ENCODE peak calls at places on chromosome 10, in seven cellular contexts. One of them, this sample, is unnamed.

GRCh38 chr10:62853710-62854109 is 37.5 kb upstream of the EGR2 start:
- DNase-seq in right atrium auricular region: no peak
- DNase-seq in HL-60: peak
- DNase-seq in WTC11: no peak
- DNase-seq in mucosa of descending colon: no peak
- DNase-seq in HFFc6: no peak
- DNase-seq in foreskin fibroblast: no peak
- DNase-seq in this sample: no peak

GRCh38 chr10:24617771-24618396 is 105.8 kb downstream of the ARHGAP21 start:
- DNase-seq in foreskin fibroblast: no peak
- DNase-seq in HFFc6: peak
- DNase-seq in right atrium auricular region: no peak
- DNase-seq in HL-60: peak
- DNase-seq in WTC11: peak
- DNase-seq in mucosa of descending colon: no peak
- DNase-seq in this sample: no peak

GRCh38 chr10:33270971-33271370 is 63.5 kb downstream of the NRP1 start:
- DNase-seq in HFFc6: no peak
- DNase-seq in foreskin fibroblast: no peak
- DNase-seq in mucosa of descending colon: no peak
- DNase-seq in right atrium auricular region: no peak
- DNase-seq in HL-60: no peak
- DNase-seq in WTC11: no peak
- DNase-seq in this sample: no peak

GRCh38 chr10:86592413-86592812 is 61.9 kb upstream of the OPN4 start:
- DNase-seq in HL-60: no peak
- DNase-seq in foreskin fibroblast: no peak
- DNase-seq in mucosa of descending colon: no peak
- DNase-seq in HFFc6: no peak
- DNase-seq in right atrium auricular region: no peak
- DNase-seq in WTC11: peak
- DNase-seq in this sample: no peak

GRCh38 chr10:48612241-48612943 is 7.5 kb upstream of the ARHGAP22 start:
- DNase-seq in right atrium auricular region: no peak
- DNase-seq in WTC11: no peak
- DNase-seq in mucosa of descending colon: no peak
- DNase-seq in HL-60: no peak
- DNase-seq in foreskin fibroblast: peak
- DNase-seq in HFFc6: peak
- DNase-seq in this sample: no peak

GRCh38 chr10:11551915-11552602 is 59.4 kb downstream of the USP6NL start:
- DNase-seq in WTC11: no peak
- DNase-seq in HFFc6: peak
- DNase-seq in right atrium auricular region: no peak
- DNase-seq in HL-60: no peak
- DNase-seq in mucosa of descending colon: no peak
- DNase-seq in foreskin fibroblast: peak
- DNase-seq in this sample: peak

GRCh38 chr10:1229116-1229515 is 172.9 kb downstream of the WDR37 start:
- DNase-seq in HFFc6: no peak
- DNase-seq in mucosa of descending colon: no peak
- DNase-seq in foreskin fibroblast: no peak
- DNase-seq in HL-60: no peak
- DNase-seq in WTC11: peak
- DNase-seq in right atrium auricular region: peak
- DNase-seq in this sample: no peak

GRCh38 chr10:99984201-99984600 is 25.5 kb downstream of the DNMBP start:
- DNase-seq in HFFc6: peak
- DNase-seq in mucosa of descending colon: no peak
- DNase-seq in WTC11: no peak
- DNase-seq in foreskin fibroblast: no peak
- DNase-seq in right atrium auricular region: no peak
- DNase-seq in HL-60: no peak
- DNase-seq in this sample: no peak

GRCh38 chr10:101018118-101018599 is 12.8 kb downstream of the PDZD7 start:
- DNase-seq in HL-60: peak
- DNase-seq in mucosa of descending colon: no peak
- DNase-seq in WTC11: no peak
- DNase-seq in HFFc6: no peak
- DNase-seq in foreskin fibroblast: no peak
- DNase-seq in right atrium auricular region: no peak
- DNase-seq in this sample: no peak

GRCh38 chr10:82643601-82644000 is 768.6 kb downstream of the NRG3 start:
- DNase-seq in foreskin fibroblast: peak
- DNase-seq in mucosa of descending colon: no peak
- DNase-seq in WTC11: no peak
- DNase-seq in HL-60: no peak
- DNase-seq in right atrium auricular region: no peak
- DNase-seq in HFFc6: no peak
- DNase-seq in this sample: no peak

GRCh38 chr10:35462491-35462934 is 126.2 kb downstream of the CCNY start:
- DNase-seq in right atrium auricular region: no peak
- DNase-seq in foreskin fibroblast: no peak
- DNase-seq in mucosa of descending colon: no peak
- DNase-seq in HL-60: no peak
- DNase-seq in WTC11: no peak
- DNase-seq in HFFc6: no peak
- DNase-seq in this sample: no peak

GRCh38 chr10:74103560-74104248 is 46.9 kb downstream of the AP3M1 start:
- DNase-seq in mucosa of descending colon: no peak
- DNase-seq in WTC11: no peak
- DNase-seq in foreskin fibroblast: peak
- DNase-seq in HFFc6: peak
- DNase-seq in HL-60: no peak
- DNase-seq in right atrium auricular region: no peak
- DNase-seq in this sample: no peak
- TF ChIP-seq CTCF in mucosa of descending colon: no peak
- TF ChIP-seq CTCF in WTC11: no peak
- TF ChIP-seq CTCF in foreskin fibroblast: peak
- TF ChIP-seq CTCF in HFFc6: peak
- TF ChIP-seq CTCF in HL-60: peak
- TF ChIP-seq CTCF in right atrium auricular region: no peak
- TF ChIP-seq CTCF in this sample: peak

DNA sequence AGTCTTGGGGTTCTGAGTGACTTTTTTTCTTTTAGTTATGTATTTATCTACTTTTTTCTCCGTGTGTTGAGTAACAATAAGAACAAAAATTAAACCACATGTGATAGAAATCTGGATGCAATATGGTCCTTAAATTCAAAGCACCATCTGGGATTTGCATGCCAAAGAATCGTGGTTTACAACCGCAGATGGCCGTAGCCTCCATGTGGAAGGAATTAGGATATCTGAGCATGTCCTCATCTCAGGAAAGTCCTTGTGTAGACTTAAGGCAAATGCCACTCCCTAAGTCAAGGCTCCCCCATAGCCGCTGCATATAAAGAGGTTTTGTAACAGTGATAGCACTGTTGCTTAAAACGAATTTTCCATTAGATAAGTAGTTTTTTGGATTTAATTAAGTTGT is 304.0 kb downstream of the ZEB1 start:
- DNase-seq in right atrium auricular region: no peak
- DNase-seq in foreskin fibroblast: peak
- DNase-seq in WTC11: no peak
- DNase-seq in HL-60: no peak
- DNase-seq in HFFc6: peak
- DNase-seq in mucosa of descending colon: no peak
- DNase-seq in this sample: peak
- TF ChIP-seq CTCF in right atrium auricular region: no peak
- TF ChIP-seq CTCF in foreskin fibroblast: peak
- TF ChIP-seq CTCF in WTC11: no peak
- TF ChIP-seq CTCF in HL-60: no peak
- TF ChIP-seq CTCF in HFFc6: peak
- TF ChIP-seq CTCF in mucosa of descending colon: no peak
- TF ChIP-seq CTCF in this sample: peak

GRCh38 chr10:54415483-54415882 is 385.5 kb downstream of the PCDH15 start:
- DNase-seq in foreskin fibroblast: no peak
- DNase-seq in right atrium auricular region: no peak
- DNase-seq in HFFc6: no peak
- DNase-seq in WTC11: no peak
- DNase-seq in HL-60: no peak
- DNase-seq in mucosa of descending colon: no peak
- DNase-seq in this sample: no peak
- TF ChIP-seq CTCF in foreskin fibroblast: no peak
- TF ChIP-seq CTCF in right atrium auricular region: no peak
- TF ChIP-seq CTCF in HFFc6: peak
- TF ChIP-seq CTCF in WTC11: no peak
- TF ChIP-seq CTCF in HL-60: no peak
- TF ChIP-seq CTCF in mucosa of descending colon: no peak
- TF ChIP-seq CTCF in this sample: no peak

DNA sequence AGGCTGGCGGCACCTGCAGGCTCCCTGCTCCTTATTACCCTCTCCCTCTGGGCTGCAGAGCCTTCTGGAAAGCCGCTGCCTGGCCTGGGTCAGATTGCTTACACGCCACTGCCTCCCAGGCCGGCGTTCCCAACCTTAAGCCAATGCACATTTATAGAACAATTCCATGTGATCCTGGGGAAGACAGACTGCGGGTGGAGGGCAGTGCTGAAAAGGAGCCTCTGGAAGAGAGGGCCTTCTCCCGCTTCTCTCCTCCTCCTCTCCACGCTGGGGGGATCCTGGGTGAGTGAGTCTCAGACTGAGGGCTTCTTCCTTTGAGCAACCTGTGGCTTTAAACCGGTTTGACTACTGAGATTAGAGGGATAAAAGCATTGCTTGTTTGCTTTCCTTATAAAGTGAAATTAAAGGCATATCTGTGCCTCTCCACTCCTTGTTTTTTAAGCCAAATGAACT is 5.5 kb downstream of the TACC2 start:
- DNase-seq in right atrium auricular region: no peak
- DNase-seq in mucosa of descending colon: peak
- DNase-seq in HL-60: no peak
- DNase-seq in WTC11: peak
- DNase-seq in HFFc6: no peak
- DNase-seq in foreskin fibroblast: no peak
- DNase-seq in this sample: no peak
- TF ChIP-seq CTCF in right atrium auricular region: peak
- TF ChIP-seq CTCF in mucosa of descending colon: no peak
- TF ChIP-seq CTCF in HL-60: no peak
- TF ChIP-seq CTCF in WTC11: no peak
- TF ChIP-seq CTCF in HFFc6: no peak
- TF ChIP-seq CTCF in foreskin fibroblast: no peak
- TF ChIP-seq CTCF in this sample: no peak

GRCh38 chr10:96152437-96152836 is 22.3 kb downstream of the ZNF518A start:
- DNase-seq in HFFc6: no peak
- DNase-seq in WTC11: no peak
- DNase-seq in HL-60: no peak
- DNase-seq in right atrium auricular region: no peak
- DNase-seq in mucosa of descending colon: no peak
- DNase-seq in foreskin fibroblast: no peak
- DNase-seq in this sample: no peak
- TF ChIP-seq CTCF in HFFc6: no peak
- TF ChIP-seq CTCF in WTC11: no peak
- TF ChIP-seq CTCF in HL-60: no peak
- TF ChIP-seq CTCF in right atrium auricular region: no peak
- TF ChIP-seq CTCF in mucosa of descending colon: no peak
- TF ChIP-seq CTCF in foreskin fibroblast: no peak
- TF ChIP-seq CTCF in this sample: no peak

DNA sequence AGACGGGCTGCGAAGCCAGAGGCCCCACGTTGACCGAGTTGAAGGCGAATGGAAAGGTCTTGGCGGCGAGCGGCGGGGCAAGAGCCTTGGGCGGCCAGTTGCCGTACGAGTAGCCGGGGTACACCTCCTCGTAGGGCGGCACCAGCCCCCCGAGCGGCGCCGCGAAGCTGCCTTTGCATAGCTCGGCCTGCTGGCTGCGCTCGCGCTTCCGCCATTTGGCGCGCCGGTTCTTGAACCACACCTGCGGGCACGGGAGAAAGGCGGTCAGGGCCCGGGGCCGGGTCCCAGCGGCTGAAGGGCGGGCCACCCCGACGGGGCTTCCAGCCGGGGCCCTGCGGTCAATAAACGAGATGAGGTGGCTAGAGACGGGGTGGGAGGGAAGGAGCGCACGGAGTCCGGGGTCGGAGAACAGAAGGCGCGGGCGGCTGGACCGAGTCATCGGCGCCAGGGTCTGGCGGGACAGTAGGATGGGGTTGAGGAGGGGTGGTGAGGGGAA is 4.8 kb downstream of the ELOVL3 start:
- DNase-seq in foreskin fibroblast: peak
- DNase-seq in mucosa of descending colon: peak
- DNase-seq in WTC11: peak
- DNase-seq in right atrium auricular region: no peak
- DNase-seq in HFFc6: no peak
- DNase-seq in HL-60: no peak
- DNase-seq in this sample: no peak
- TF ChIP-seq CTCF in foreskin fibroblast: peak
- TF ChIP-seq CTCF in mucosa of descending colon: no peak
- TF ChIP-seq CTCF in WTC11: no peak
- TF ChIP-seq CTCF in right atrium auricular region: peak
- TF ChIP-seq CTCF in HFFc6: no peak
- TF ChIP-seq CTCF in HL-60: no peak
- TF ChIP-seq CTCF in this sample: peak

DNA sequence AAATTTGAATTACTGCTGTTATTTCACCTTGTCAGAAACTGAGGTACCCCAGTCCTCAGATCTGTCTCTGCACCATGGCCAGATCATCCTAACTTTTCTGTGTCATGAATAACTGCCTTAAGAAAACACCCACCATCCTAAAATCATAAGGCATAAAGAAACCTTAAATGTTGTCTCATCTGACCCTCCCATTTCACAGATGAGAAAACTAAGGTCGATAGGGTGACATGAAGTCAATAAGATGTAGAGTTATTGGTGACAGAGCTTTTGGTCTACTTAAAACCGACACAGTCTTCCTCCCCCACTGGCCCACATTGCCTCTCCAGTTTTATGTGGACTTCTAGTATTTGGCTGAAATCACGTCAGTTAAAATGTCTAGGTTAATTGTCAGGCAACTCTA is 101.5 kb upstream of the PDCD4 start:
- DNase-seq in WTC11: no peak
- DNase-seq in mucosa of descending colon: no peak
- DNase-seq in HL-60: no peak
- DNase-seq in right atrium auricular region: no peak
- DNase-seq in foreskin fibroblast: no peak
- DNase-seq in HFFc6: no peak
- DNase-seq in this sample: no peak
- TF ChIP-seq CTCF in WTC11: no peak
- TF ChIP-seq CTCF in mucosa of descending colon: no peak
- TF ChIP-seq CTCF in HL-60: no peak
- TF ChIP-seq CTCF in right atrium auricular region: no peak
- TF ChIP-seq CTCF in foreskin fibroblast: no peak
- TF ChIP-seq CTCF in HFFc6: no peak
- TF ChIP-seq CTCF in this sample: no peak

GRCh38 chr10:97100657-97101056 is 85.1 kb downstream of the SLIT1 start:
- DNase-seq in right atrium auricular region: no peak
- DNase-seq in WTC11: no peak
- DNase-seq in HFFc6: no peak
- DNase-seq in mucosa of descending colon: no peak
- DNase-seq in HL-60: no peak
- DNase-seq in foreskin fibroblast: no peak
- DNase-seq in this sample: no peak

GRCh38 chr10:97102441-97102840 is 83.3 kb downstream of the SLIT1 start:
- DNase-seq in HFFc6: no peak
- DNase-seq in WTC11: no peak
- DNase-seq in right atrium auricular region: peak
- DNase-seq in foreskin fibroblast: no peak
- DNase-seq in mucosa of descending colon: no peak
- DNase-seq in HL-60: no peak
- DNase-seq in this sample: no peak

GRCh38 chr10:97099089-97099488 is 86.7 kb downstream of the SLIT1 start:
- DNase-seq in mucosa of descending colon: no peak
- DNase-seq in right atrium auricular region: no peak
- DNase-seq in HL-60: no peak
- DNase-seq in foreskin fibroblast: no peak
- DNase-seq in HFFc6: no peak
- DNase-seq in WTC11: no peak
- DNase-seq in this sample: no peak

GRCh38 chr10:97099868-97100267 is 85.9 kb downstream of the SLIT1 start:
- DNase-seq in WTC11: no peak
- DNase-seq in foreskin fibroblast: no peak
- DNase-seq in HL-60: no peak
- DNase-seq in mucosa of descending colon: no peak
- DNase-seq in right atrium auricular region: no peak
- DNase-seq in HFFc6: no peak
- DNase-seq in this sample: no peak

GRCh38 chr10:97101166-97101940 is 84.4 kb downstream of the SLIT1 start:
- DNase-seq in foreskin fibroblast: no peak
- DNase-seq in mucosa of descending colon: no peak
- DNase-seq in right atrium auricular region: no peak
- DNase-seq in HFFc6: no peak
- DNase-seq in HL-60: no peak
- DNase-seq in WTC11: no peak
- DNase-seq in this sample: no peak
- TF ChIP-seq CTCF in foreskin fibroblast: no peak
- TF ChIP-seq CTCF in mucosa of descending colon: no peak
- TF ChIP-seq CTCF in right atrium auricular region: no peak
- TF ChIP-seq CTCF in HFFc6: peak
- TF ChIP-seq CTCF in HL-60: no peak
- TF ChIP-seq CTCF in WTC11: no peak
- TF ChIP-seq CTCF in this sample: no peak

This sample was measured in BJ.